ENCODE peak calls at places on chromosome 16, in four cellular contexts. One of them, this sample, is unnamed.
A peak's percentile ranks its signal among the peaks of the same experiment; 100 is the strongest.

GRCh38 chr16:56319391-56319790 is 106.0 kb downstream of the AMFR start:
- DNase-seq in esophagus squamous epithelium: no peak
- DNase-seq in H9: no peak
- DNase-seq in left ventricle myocardium inferior: no peak
- DNase-seq in this sample: no peak

GRCh38 chr16:2591476-2592240 is 53.8 kb downstream of the PDPK1 start:
- DNase-seq in esophagus squamous epithelium: no peak
- DNase-seq in H9: no peak
- DNase-seq in left ventricle myocardium inferior: no peak
- DNase-seq in this sample: no peak

GRCh38 chr16:82846806-82847205 is 220.0 kb downstream of the CDH13 start:
- DNase-seq in esophagus squamous epithelium: no peak
- DNase-seq in H9: no peak
- DNase-seq in left ventricle myocardium inferior: no peak
- DNase-seq in this sample: no peak

GRCh38 chr16:73888840-73889577 is 407.6 kb upstream of the PSMD7 start:
- DNase-seq in esophagus squamous epithelium: no peak
- DNase-seq in H9: no peak
- DNase-seq in left ventricle myocardium inferior: no peak
- DNase-seq in this sample: no peak

GRCh38 chr16:82857693-82858337 is 231.0 kb downstream of the CDH13 start:
- DNase-seq in esophagus squamous epithelium: no peak
- DNase-seq in H9: no peak
- DNase-seq in left ventricle myocardium inferior: no peak
- DNase-seq in this sample: no peak

GRCh38 chr16:57648125-57648524 is 19.7 kb downstream of the ADGRG1 start:
- DNase-seq in esophagus squamous epithelium: no peak
- DNase-seq in H9: no peak
- DNase-seq in left ventricle myocardium inferior: no peak
- DNase-seq in this sample: no peak

GRCh38 chr16:2048116-2048543 is 345 bp downstream of the TSC2 start:
- DNase-seq in esophagus squamous epithelium: no peak
- DNase-seq in H9: no peak
- DNase-seq in left ventricle myocardium inferior: no peak
- DNase-seq in this sample: no peak

GRCh38 chr16:17556276-17557052 is 85.7 kb upstream of the XYLT1 start:
- DNase-seq in esophagus squamous epithelium: no peak
- DNase-seq in H9: peak; percentile 41
- DNase-seq in left ventricle myocardium inferior: no peak
- DNase-seq in this sample: no peak

GRCh38 chr16:50037791-50038190 is 12.8 kb downstream of the CNEP1R1 start:
- DNase-seq in esophagus squamous epithelium: no peak
- DNase-seq in H9: no peak
- DNase-seq in left ventricle myocardium inferior: no peak
- DNase-seq in this sample: no peak

GRCh38 chr16:86597880-86598606 is 19.7 kb downstream of the FOXL1 start:
- DNase-seq in esophagus squamous epithelium: no peak
- DNase-seq in H9: no peak
- DNase-seq in left ventricle myocardium inferior: no peak
- DNase-seq in this sample: no peak

GRCh38 chr16:50731130-50731988 is 10.5 kb upstream of the CYLD start:
- DNase-seq in esophagus squamous epithelium: no peak
- DNase-seq in H9: no peak
- DNase-seq in left ventricle myocardium inferior: no peak
- DNase-seq in this sample: no peak

GRCh38 chr16:75591001-75591852 is 25.0 kb downstream of the GABARAPL2 start:
- DNase-seq in esophagus squamous epithelium: no peak
- DNase-seq in H9: no peak
- DNase-seq in left ventricle myocardium inferior: peak; percentile 69
- DNase-seq in this sample: peak; percentile 29

GRCh38 chr16:10408824-10409381 is 23.0 kb downstream of the ATF7IP2 start:
- DNase-seq in esophagus squamous epithelium: no peak
- DNase-seq in H9: no peak
- DNase-seq in left ventricle myocardium inferior: no peak
- DNase-seq in this sample: no peak

GRCh38 chr16:8795096-8795495 is 2.3 kb downstream of the TMEM186 start:
- DNase-seq in esophagus squamous epithelium: no peak
- DNase-seq in H9: no peak
- DNase-seq in left ventricle myocardium inferior: no peak
- DNase-seq in this sample: no peak

GRCh38 chr16:86772671-86773338 is 194.5 kb downstream of the FOXL1 start:
- DNase-seq in esophagus squamous epithelium: no peak
- DNase-seq in H9: no peak
- DNase-seq in left ventricle myocardium inferior: no peak
- DNase-seq in this sample: no peak

GRCh38 chr16:75105306-75106061 is 11.1 kb downstream of the LDHD start:
- DNase-seq in esophagus squamous epithelium: no peak
- DNase-seq in H9: peak; percentile 24
- DNase-seq in left ventricle myocardium inferior: peak; percentile 57
- DNase-seq in this sample: no peak

GRCh38 chr16:58196898-58197313 is 1.0 kb downstream of the CSNK2A2 start:
- DNase-seq in esophagus squamous epithelium: no peak
- DNase-seq in H9: no peak
- DNase-seq in left ventricle myocardium inferior: no peak
- DNase-seq in this sample: no peak

GRCh38 chr16:88904676-88905365 is 38.4 kb upstream of the PABPN1L start:
- DNase-seq in esophagus squamous epithelium: no peak
- DNase-seq in H9: no peak
- DNase-seq in left ventricle myocardium inferior: no peak
- DNase-seq in this sample: no peak

GRCh38 chr16:88905563-88905962 is 39.1 kb upstream of the PABPN1L start:
- DNase-seq in esophagus squamous epithelium: no peak
- DNase-seq in H9: peak; percentile 76
- DNase-seq in left ventricle myocardium inferior: no peak
- DNase-seq in this sample: no peak

GRCh38 chr16:88902744-88903143 is 36.3 kb upstream of the PABPN1L start:
- DNase-seq in esophagus squamous epithelium: no peak
- DNase-seq in H9: no peak
- DNase-seq in left ventricle myocardium inferior: no peak
- DNase-seq in this sample: no peak

GRCh38 chr16:88901718-88902337 is 35.4 kb upstream of the PABPN1L start:
- DNase-seq in esophagus squamous epithelium: no peak
- DNase-seq in H9: peak; percentile 60
- DNase-seq in left ventricle myocardium inferior: no peak
- DNase-seq in this sample: no peak

GRCh38 chr16:88903267-88903666 is 36.8 kb upstream of the PABPN1L start:
- DNase-seq in esophagus squamous epithelium: no peak
- DNase-seq in H9: no peak
- DNase-seq in left ventricle myocardium inferior: no peak
- DNase-seq in this sample: no peak
- H3K4me1 ChIP-seq in esophagus squamous epithelium: peaks cover 24% of the 10 kb centered on the region
- H3K4me1 ChIP-seq in H9: no peaks in the 10 kb centered on the region
- H3K4me1 ChIP-seq in left ventricle myocardium inferior: peaks cover 41% of the 10 kb centered on the region
- H3K4me1 ChIP-seq in this sample: no peaks in the 10 kb centered on the region

DNA sequence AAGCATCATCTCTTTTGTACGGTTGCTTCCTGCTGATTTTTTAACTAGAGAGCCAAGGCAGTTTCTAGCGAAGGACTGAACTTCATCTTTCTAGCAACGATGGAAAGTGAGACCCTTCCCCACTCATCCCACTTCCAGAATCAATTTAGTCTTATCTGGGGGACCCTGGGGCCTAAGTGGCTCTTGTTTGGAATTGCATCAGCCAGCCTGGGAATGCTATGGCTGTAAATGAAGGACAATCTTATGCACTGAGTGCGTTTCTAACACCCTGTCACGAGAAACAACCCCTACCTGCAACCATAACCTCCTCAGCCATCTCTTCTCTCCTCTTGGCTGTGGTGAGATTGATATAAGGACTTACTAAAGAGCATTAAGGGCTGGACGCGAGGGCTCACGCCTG is 64.8 kb downstream of the ERCC4 start:
- DNase-seq in esophagus squamous epithelium: no peak
- DNase-seq in H9: no peak
- DNase-seq in left ventricle myocardium inferior: no peak
- DNase-seq in this sample: no peak
- H3K27ac ChIP-seq in esophagus squamous epithelium: no peak overlapping the region
- H3K27ac ChIP-seq in H9: no peak overlapping the region
- H3K27ac ChIP-seq in left ventricle myocardium inferior: no peak overlapping the region
- H3K27ac ChIP-seq in this sample: no peak overlapping the region

GRCh38 chr16:19703218-19703617 is 14.8 kb downstream of the KNOP1 start:
- DNase-seq in esophagus squamous epithelium: no peak
- DNase-seq in H9: no peak
- DNase-seq in left ventricle myocardium inferior: no peak
- DNase-seq in this sample: no peak
- H3K4me1 ChIP-seq in esophagus squamous epithelium: peaks cover 56% of the 10 kb centered on the region
- H3K4me1 ChIP-seq in H9: no peaks in the 10 kb centered on the region
- H3K4me1 ChIP-seq in left ventricle myocardium inferior: peaks cover 57% of the 10 kb centered on the region
- H3K4me1 ChIP-seq in this sample: no peaks in the 10 kb centered on the region

GRCh38 chr16:67871256-67871655 is 1.6 kb upstream of the EDC4 start:
- DNase-seq in esophagus squamous epithelium: no peak
- DNase-seq in H9: no peak
- DNase-seq in left ventricle myocardium inferior: no peak
- DNase-seq in this sample: no peak

GRCh38 chr16:67872631-67873434 is at the start of gene EDC4:
- DNase-seq in esophagus squamous epithelium: peak; percentile 16
- DNase-seq in H9: peak; percentile 69
- DNase-seq in left ventricle myocardium inferior: peak; percentile 88
- DNase-seq in this sample: peak; percentile 87

GRCh38 chr16:67874147-67874771 is 1.4 kb downstream of the EDC4 start:
- DNase-seq in esophagus squamous epithelium: no peak
- DNase-seq in H9: no peak
- DNase-seq in left ventricle myocardium inferior: no peak
- DNase-seq in this sample: no peak

GRCh38 chr16:67872131-67872630 is 671 bp upstream of the EDC4 start:
- DNase-seq in esophagus squamous epithelium: no peak
- DNase-seq in H9: no peak
- DNase-seq in left ventricle myocardium inferior: no peak
- DNase-seq in this sample: no peak

DNA sequence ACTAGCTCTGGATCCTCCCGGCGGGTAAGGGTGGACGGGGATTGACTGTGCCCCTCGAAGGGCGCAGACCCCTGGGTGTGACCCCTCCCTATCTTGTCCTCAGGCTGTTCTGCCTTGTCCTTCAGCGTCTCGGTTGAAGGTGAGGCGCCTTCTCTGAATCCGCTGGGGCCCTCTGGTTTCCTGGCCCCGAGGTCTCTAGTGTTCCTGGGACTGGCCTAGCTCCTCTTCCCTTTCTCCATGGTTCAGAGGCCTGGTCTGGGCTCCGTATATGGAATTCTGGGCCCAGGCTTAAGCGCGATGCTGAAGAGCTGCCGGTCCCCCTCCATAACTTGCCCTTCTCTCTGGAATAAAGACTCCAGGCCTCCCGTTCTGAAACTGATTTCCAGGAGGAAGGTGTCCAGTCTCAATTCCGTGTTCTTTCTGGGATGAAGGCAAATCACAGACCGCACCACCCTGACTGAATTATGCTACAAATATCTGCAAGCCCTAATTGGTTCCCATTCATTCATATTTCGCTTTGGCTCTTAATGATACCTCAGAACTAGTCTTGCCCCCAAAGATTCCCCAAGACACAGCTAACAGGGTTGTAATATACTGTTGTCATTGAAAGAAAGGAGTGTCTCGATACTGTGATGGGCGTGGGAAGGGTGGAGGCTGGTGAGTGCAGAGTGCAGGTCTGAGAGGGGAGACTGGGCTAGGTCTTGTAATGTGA is 739 bp downstream of the EDC4 start:
- DNase-seq in esophagus squamous epithelium: no peak
- DNase-seq in H9: no peak
- DNase-seq in left ventricle myocardium inferior: no peak
- DNase-seq in this sample: no peak
- H3K27ac ChIP-seq in esophagus squamous epithelium: peak overlapping the region; percentile 86
- H3K27ac ChIP-seq in H9: no peak overlapping the region
- H3K27ac ChIP-seq in left ventricle myocardium inferior: peak overlapping the region; percentile 90
- H3K27ac ChIP-seq in this sample: peak overlapping the region; percentile 66